ENCODE peak calls at places on chromosomes 16 and 17, in four cellular contexts. U is H1, Y is K562, N is GM12878. C is an unnamed sample.

GRCh38 chr17:57125866-57126265 is 40.8 kb downstream of the AKAP1 start:
- DNase-seq in N (no peak), Y (no peak), U (no peak), C (no peak)

GRCh38 chr17:64401941-64402340 is 11.3 kb upstream of the PECAM1 start:
- DNase-seq in U (no peak), Y (no peak), N (no peak), C (no peak)

GRCh38 chr16:49712567-49712966 is 143.3 kb downstream of the ZNF423 start:
- DNase-seq in Y (no peak), N (no peak), U (no peak), C (no peak)

GRCh38 chr17:67477687-67478086 is 100.6 kb downstream of the PITPNC1 start:
- DNase-seq in U (no peak), N (no peak), Y (no peak), C (no peak)

GRCh38 chr17:61325382-61326073 is 74.1 kb upstream of the TBX2 start:
- DNase-seq in Y (no peak), U (no peak), N (no peak), C (peak)

GRCh38 chr17:43033947-43034622 is 9.1 kb downstream of the RND2 start:
- DNase-seq in Y (no peak), U (no peak), N (no peak), C (peak)

GRCh38 chr16:29925805-29926674 is at the start of gene KCTD13:
- DNase-seq in U (peak), Y (peak), N (peak), C (peak)

GRCh38 chr16:85168732-85169256 is 56.5 kb upstream of the CIBAR2 start:
- DNase-seq in U (peak), N (no peak), Y (peak), C (peak)

GRCh38 chr16:10103096-10103495 is 79.1 kb downstream of the GRIN2A start:
- DNase-seq in N (no peak), Y (no peak), U (no peak), C (no peak)

GRCh38 chr16:12544477-12545291 is 259.0 kb downstream of the CPPED1 start:
- DNase-seq in Y (no peak), U (no peak), N (no peak), C (no peak)

GRCh38 chr16:50326835-50327465 is 41.8 kb downstream of the BRD7 start:
- DNase-seq in N (peak), U (peak), Y (peak), C (no peak)

GRCh38 chr16:84730406-84731106 is 30.8 kb downstream of the USP10 start:
- DNase-seq in N (no peak), U (peak), Y (peak), C (peak)

GRCh38 chr17:29158515-29159275 is 21.5 kb downstream of the MYO18A start:
- DNase-seq in Y (no peak), U (no peak), N (no peak), C (no peak)

GRCh38 chr17:44187131-44187899 is 543 bp downstream of the TMUB2 start:
- DNase-seq in Y (no peak), U (peak), N (no peak), C (peak)

GRCh38 chr17:3959295-3959899 is 4.8 kb downstream of the ATP2A3 start:
- DNase-seq in N (no peak), Y (peak), U (no peak), C (no peak)

GRCh38 chr17:55420776-55421178 is 858 bp downstream of the MMD start:
- DNase-seq in N (no peak), U (peak), Y (peak), C (peak)

GRCh38 chr16:86604436-86605220 is 26.3 kb downstream of the FOXL1 start:
- DNase-seq in N (no peak), Y (no peak), U (no peak), C (no peak)

DNA sequence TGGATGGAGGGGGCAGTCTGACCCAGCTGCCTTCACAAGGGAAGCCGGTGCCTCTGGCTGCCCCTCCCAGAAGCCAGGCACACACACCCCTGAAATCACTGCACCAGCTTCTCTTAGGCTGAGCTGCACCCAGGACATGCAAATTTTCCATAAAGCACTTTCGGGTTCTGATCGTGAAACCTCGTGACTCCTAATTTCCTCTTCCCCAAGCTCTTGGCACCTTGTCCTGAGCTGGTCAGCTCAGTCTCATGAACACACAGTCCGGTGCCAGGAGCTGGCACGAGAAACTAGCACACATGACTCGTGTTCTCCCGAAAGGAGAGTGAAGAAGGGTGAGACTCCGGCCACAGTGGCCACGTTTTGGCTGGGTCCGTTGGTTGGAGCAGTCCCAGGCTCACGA is 9.0 kb upstream of the ABR start:
- DNase-seq in U (no peak), Y (no peak), N (no peak), C (no peak)
- TF ChIP-seq NRF1 in U (no peak), Y (no peak), N (no peak), C (no peak)

GRCh38 chr17:50314456-50315011 is 31.4 kb upstream of the XYLT2 start:
- DNase-seq in N (no peak), Y (no peak), U (no peak), C (no peak)
- TF ChIP-seq NRF1 in N (no peak), Y (no peak), U (no peak), C (no peak)

GRCh38 chr17:34827008-34827407 is 134.3 kb downstream of the CCT6B start:
- DNase-seq in U (no peak), Y (no peak), N (no peak), C (no peak)
- TF ChIP-seq NRF1 in U (no peak), Y (no peak), N (no peak), C (no peak)

DNA sequence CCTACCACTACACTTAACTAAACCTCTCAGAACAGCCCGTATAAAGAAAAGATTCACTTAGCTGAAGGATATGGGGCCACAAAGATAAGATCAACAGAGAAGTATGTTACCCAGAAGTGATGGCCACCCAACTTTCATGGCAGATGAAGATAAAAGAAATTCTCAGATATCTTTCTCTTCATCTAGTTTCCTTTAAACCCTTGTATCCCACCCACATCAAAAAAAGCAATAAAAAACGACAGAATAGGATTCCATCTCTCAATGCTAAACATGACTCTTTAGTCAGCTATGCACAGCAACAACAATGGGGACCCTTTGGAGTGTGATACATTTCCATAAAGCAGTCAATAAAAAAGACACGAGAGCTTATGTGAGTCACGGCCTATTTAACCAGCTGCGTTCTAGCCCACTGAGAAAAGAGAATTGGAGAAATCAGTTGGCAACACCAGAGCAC is 86.6 kb downstream of the SNX11 start:
- DNase-seq in Y (no peak), N (no peak), U (no peak), C (no peak)
- TF ChIP-seq NRF1 in Y (no peak), N (no peak), U (no peak), C (no peak)

DNA sequence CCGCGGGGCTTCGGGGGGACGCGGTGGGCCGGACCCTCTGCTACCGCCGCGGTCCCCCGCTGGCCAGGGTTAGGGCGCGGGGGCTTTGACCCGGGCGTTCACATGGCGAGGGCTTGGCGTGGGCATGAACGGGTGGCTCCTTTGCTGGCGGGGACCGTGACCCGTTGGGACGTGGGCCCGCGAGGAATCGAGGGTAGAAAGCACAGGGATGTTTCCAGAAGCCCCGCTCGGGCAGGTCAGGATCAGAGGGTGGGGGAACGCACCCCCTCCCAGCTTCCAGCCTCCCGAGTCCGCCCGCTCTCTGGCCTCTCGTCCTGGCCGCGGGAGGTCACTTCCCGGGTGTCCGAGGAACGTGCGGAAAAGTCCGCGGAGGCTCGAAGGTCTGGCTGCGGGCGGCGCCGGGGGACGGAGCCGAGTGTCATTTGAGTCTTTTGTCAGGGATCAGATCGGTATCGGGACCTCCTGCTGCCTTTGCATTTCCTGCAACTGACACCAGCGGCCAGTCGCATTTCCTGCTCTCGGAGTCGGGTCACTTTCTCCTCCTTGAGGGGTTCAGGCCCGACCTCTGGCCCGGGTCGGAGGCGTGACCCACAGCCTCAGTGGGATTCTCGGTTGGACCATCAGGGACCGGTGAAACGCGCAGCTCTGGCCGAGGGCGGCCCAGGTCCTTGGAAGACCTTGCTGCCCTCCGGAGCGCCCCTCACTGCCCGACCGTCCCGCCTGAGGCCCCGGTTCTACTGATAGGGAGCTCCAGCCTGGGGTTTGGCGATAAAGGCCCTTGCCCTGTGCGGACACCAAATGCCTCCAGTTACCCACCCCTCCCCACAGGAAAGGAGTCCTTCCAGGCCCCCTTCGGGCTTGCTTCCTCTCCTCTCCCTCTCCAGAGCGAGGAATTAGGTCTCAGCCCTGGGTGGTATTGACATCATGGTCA is 702 bp upstream of the WNT3 start:
- DNase-seq in U (peak), Y (peak), N (no peak), C (peak)
- TF ChIP-seq NRF1 in U (no peak), Y (peak), N (no peak), C (no peak)

DNA sequence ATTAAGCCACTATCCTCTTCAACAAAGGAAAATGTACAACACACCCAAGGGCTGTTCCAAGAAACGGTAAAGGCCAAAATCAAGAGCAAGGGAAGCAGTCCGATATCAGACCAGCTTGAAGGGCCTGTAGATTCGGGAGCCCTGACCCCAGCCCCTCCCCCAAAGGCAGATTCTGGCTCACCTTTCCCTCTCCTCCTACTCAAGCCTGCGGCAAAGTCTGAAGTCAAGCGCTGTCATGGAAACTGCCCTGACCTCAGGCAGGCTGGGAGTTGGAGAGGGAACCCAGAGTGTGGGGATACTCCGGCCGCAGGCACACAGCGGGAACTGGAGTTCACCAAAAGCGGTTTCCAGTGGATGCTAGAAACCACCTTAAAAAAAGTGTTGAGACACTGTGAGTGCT is 1.8 kb downstream of the ALYREF start:
- DNase-seq in U (no peak), Y (no peak), N (no peak), C (no peak)
- TF ChIP-seq NRF1 in U (no peak), Y (no peak), N (no peak), C (no peak)

DNA sequence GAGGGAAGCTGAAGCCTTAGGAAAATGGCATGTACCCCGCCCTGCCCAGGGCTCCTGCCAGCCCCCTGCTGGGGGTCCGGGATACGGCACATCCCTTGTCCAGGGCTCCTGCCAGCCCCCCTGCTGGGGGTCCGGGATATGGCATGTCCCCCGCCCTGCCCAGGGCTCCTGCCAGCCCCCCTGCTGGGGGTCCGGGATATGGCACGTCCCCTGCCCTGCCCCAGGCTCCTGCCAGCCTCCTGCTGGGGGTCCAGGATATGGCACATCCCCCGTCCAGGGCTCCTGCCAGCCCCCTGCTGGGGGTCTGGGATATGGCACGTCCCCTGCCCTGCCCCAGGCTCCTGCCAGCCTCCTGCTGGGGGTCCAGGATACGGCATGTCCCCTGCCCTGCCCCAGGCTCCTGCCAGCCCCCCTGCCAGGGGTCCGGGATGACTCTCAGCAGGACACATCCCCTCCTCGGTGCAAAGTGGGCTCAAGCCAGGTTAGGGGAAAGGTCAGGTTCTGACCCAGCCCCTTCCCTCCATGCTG is 43.2 kb downstream of the RPH3AL start:
- DNase-seq in Y (peak), N (no peak), U (peak), C (peak)
- TF ChIP-seq NRF1 in Y (no peak), N (no peak), U (no peak), C (no peak)

GRCh38 chr16:1612320-1613111 is at the start of gene CRAMP1:
- DNase-seq in Y (peak), U (no peak), N (no peak), C (peak)
- TF ChIP-seq NRF1 in Y (peak), U (no peak), N (no peak), C (no peak)

GRCh38 chr16:78503501-78504110 is 404.2 kb downstream of the WWOX start:
- DNase-seq in U (no peak), Y (peak), N (no peak), C (peak)
- TF ChIP-seq NRF1 in U (no peak), Y (no peak), N (no peak), C (no peak)

C was measured in SK-N-SH.